ENCODE peak calls at places on chromosomes 3 and 15, in nine cellular contexts. C is thyroid gland, F is heart left ventricle, D is uterus, K is spleen, I is body of pancreas, Z is HCT116, N is IMR-90, Y is right lobe of liver. S is an unnamed sample. For H3K36me3 and H3K4me1, the result is how much of the 10 kb centered on the place peaks cover.

GRCh38 chr3:148694116-148694515 is 3.6 kb upstream of the AGTR1 start:
- DNase-seq in N (peak), F (no peak), I (no peak), K (no peak), Y (no peak), C (no peak), Z (no peak), D (no peak), S (no peak)

GRCh38 chr3:172397716-172398405 is 50.4 kb downstream of the GHSR start:
- DNase-seq in C (no peak), N (peak), I (no peak), Y (no peak), D (no peak), K (no peak), Z (no peak), F (no peak), S (no peak)

GRCh38 chr15:50307799-50308198 is 42.3 kb upstream of the HDC start:
- DNase-seq in Y (no peak), F (no peak), D (no peak), C (no peak), I (no peak), K (no peak), N (no peak), Z (no peak), S (no peak)

GRCh38 chr15:98296653-98297052 is 336.1 kb downstream of the ARRDC4 start:
- DNase-seq in Y (no peak), Z (no peak), D (no peak), I (no peak), C (no peak), F (no peak), N (no peak), K (no peak), S (no peak)

GRCh38 chr3:25663324-25664065 is 1.2 kb downstream of the TOP2B start:
- DNase-seq in I (peak), C (no peak), K (no peak), D (no peak), F (no peak), Y (no peak), N (peak), Z (peak), S (no peak)

GRCh38 chr3:37984051-37984450 is 6.5 kb upstream of the VILL start:
- DNase-seq in D (no peak), I (no peak), N (no peak), C (no peak), K (no peak), Z (no peak), F (no peak), Y (no peak), S (peak)

GRCh38 chr3:43203022-43203421 is 83.3 kb upstream of the SNRK start:
- DNase-seq in D (no peak), K (no peak), Y (no peak), I (no peak), Z (no peak), N (no peak), F (no peak), C (no peak), S (no peak)

GRCh38 chr3:190731596-190731995 is 130.9 kb downstream of the GMNC start:
- DNase-seq in Z (no peak), N (no peak), F (no peak), K (no peak), Y (no peak), C (no peak), I (no peak), D (no peak), S (no peak)

GRCh38 chr3:177013681-177014280 is 183.5 kb downstream of the TBL1XR1 start:
- DNase-seq in C (no peak), D (no peak), Z (no peak), F (no peak), Y (no peak), I (no peak), K (no peak), N (no peak), S (no peak)

GRCh38 chr15:89903015-89903857 is 9.4 kb upstream of the AP3S2 start:
- DNase-seq in Z (no peak), I (no peak), N (no peak), Y (no peak), D (no peak), F (no peak), C (no peak), K (no peak), S (no peak)

GRCh38 chr3:31911643-31912042 is 69.4 kb downstream of the OSBPL10 start:
- DNase-seq in N (peak), D (no peak), Y (no peak), Z (no peak), I (no peak), C (no peak), F (no peak), K (no peak), S (no peak)

GRCh38 chr3:38579551-38580449 is 69.7 kb downstream of the SCN5A start:
- DNase-seq in K (peak), C (no peak), D (no peak), F (peak), Z (no peak), Y (no peak), N (peak), I (no peak), S (no peak)

GRCh38 chr3:57757642-57758297 is 1.7 kb downstream of the SLMAP start:
- DNase-seq in I (no peak), C (peak), N (peak), D (no peak), Z (no peak), Y (peak), K (peak), F (no peak), S (peak)

GRCh38 chr3:141402476-141403171 is 34.3 kb downstream of the ZBTB38 start:
- DNase-seq in I (peak), D (peak), N (peak), K (peak), F (peak), Z (no peak), C (peak), Y (peak), S (peak)

GRCh38 chr3:144763878-144764454 is 792.3 kb downstream of the DIPK2A start:
- DNase-seq in Z (no peak), Y (no peak), K (no peak), I (no peak), N (no peak), F (no peak), C (no peak), D (no peak), S (no peak)

GRCh38 chr3:99402755-99403154 is 235.6 kb upstream of the COL8A1 start:
- DNase-seq in N (no peak), K (no peak), F (no peak), C (no peak), Z (no peak), Y (no peak), D (no peak), I (no peak), S (no peak)

GRCh38 chr15:69704229-69704628 is 251.6 kb downstream of the RPLP1 start:
- DNase-seq in Z (no peak), I (no peak), K (no peak), Y (no peak), F (no peak), D (no peak), N (peak), C (no peak), S (peak)

GRCh38 chr3:156535162-156535627 is 19.7 kb downstream of the SSR3 start:
- DNase-seq in Z (peak), I (peak), D (peak), F (peak), N (peak), C (peak), K (no peak), Y (no peak), S (no peak)

GRCh38 chr3:71142440-71143161 is 440.9 kb downstream of the FOXP1 start:
- DNase-seq in F (no peak), Y (no peak), D (no peak), K (no peak), N (peak), Z (no peak), I (no peak), C (no peak), S (no peak)

GRCh38 chr3:109005443-109005842 is 51.8 kb upstream of the GUCA1C start:
- DNase-seq in Z (no peak), F (no peak), C (no peak), K (no peak), I (no peak), Y (no peak), D (no peak), N (no peak), S (no peak)

GRCh38 chr3:112647122-112647521 is 6.2 kb upstream of the CCDC80 start:
- DNase-seq in K (no peak), D (no peak), C (peak), I (peak), Z (no peak), Y (no peak), N (peak), F (no peak), S (no peak)

GRCh38 chr3:182731764-182732163 is 61.5 kb upstream of the ATP11B start:
- DNase-seq in I (no peak), Z (no peak), C (no peak), F (no peak), N (no peak), K (no peak), D (no peak), Y (no peak), S (no peak)

GRCh38 chr3:101865751-101866509 is 16.6 kb downstream of the NFKBIZ start:
- DNase-seq in Z (peak), Y (no peak), F (no peak), C (peak), D (no peak), K (no peak), I (peak), N (peak), S (no peak)

GRCh38 chr3:2495746-2496145 is 397.1 kb downstream of the CNTN4 start:
- DNase-seq in K (no peak), C (no peak), F (no peak), Y (no peak), I (no peak), D (no peak), N (no peak), Z (no peak), S (no peak)

GRCh38 chr3:169623971-169624370 is 39.5 kb downstream of the MECOM start:
- DNase-seq in Z (no peak), D (no peak), K (no peak), N (no peak), F (no peak), C (no peak), Y (no peak), I (peak), S (no peak)

GRCh38 chr3:124276863-124277515 is 285.1 kb upstream of the ROPN1 start:
- DNase-seq in D (peak), K (peak), Z (no peak), F (peak), N (no peak), I (peak), Y (no peak), C (no peak), S (no peak)

GRCh38 chr3:73580343-73580742 is 44.4 kb downstream of the PDZRN3 start:
- DNase-seq in D (peak), Y (no peak), C (no peak), F (no peak), K (no peak), N (peak), Z (no peak), I (peak), S (peak)

GRCh38 chr3:175729466-175729865 is 870.3 kb downstream of the NAALADL2 start:
- DNase-seq in N (no peak), D (no peak), Y (no peak), K (no peak), I (no peak), C (no peak), Z (no peak), F (no peak), S (no peak)

GRCh38 chr15:72248514-72248913 is 17.5 kb upstream of the PKM start:
- DNase-seq in N (no peak), Z (no peak), D (no peak), I (no peak), C (no peak), Y (no peak), K (no peak), F (no peak), S (no peak)

GRCh38 chr3:152390647-152391046 is 121.9 kb downstream of the MBNL1 start:
- DNase-seq in K (no peak), N (no peak), F (no peak), I (no peak), D (no peak), Z (no peak), C (no peak), Y (no peak), S (no peak)

GRCh38 chr3:13815088-13815683 is 64.7 kb downstream of the WNT7A start:
- DNase-seq in D (no peak), K (peak), C (no peak), F (no peak), Z (no peak), N (no peak), Y (no peak), I (no peak), S (no peak)

GRCh38 chr3:9398715-9399708 is 1.6 kb downstream of the SETD5 start:
- DNase-seq in K (no peak), D (no peak), I (peak), C (no peak), Y (no peak), F (no peak), N (peak), Z (no peak), S (peak)

GRCh38 chr3:97911459-97911858 is 60.8 kb downstream of the RIOX2 start:
- DNase-seq in D (no peak), K (no peak), N (no peak), Z (no peak), I (no peak), C (no peak), Y (no peak), F (no peak), S (no peak)

GRCh38 chr3:97916576-97916975 is 55.7 kb downstream of the RIOX2 start:
- DNase-seq in Z (no peak), N (no peak), Y (no peak), I (no peak), D (no peak), K (no peak), F (no peak), C (no peak), S (no peak)

GRCh38 chr3:97910931-97911351 is 61.3 kb downstream of the RIOX2 start:
- DNase-seq in F (no peak), D (no peak), C (no peak), Y (no peak), N (no peak), I (no peak), Z (no peak), K (no peak), S (peak)

GRCh38 chr3:97917813-97918536 is 54.3 kb downstream of the RIOX2 start:
- DNase-seq in Z (no peak), Y (no peak), D (no peak), I (no peak), N (peak), F (no peak), C (no peak), K (no peak), S (no peak)

DNA sequence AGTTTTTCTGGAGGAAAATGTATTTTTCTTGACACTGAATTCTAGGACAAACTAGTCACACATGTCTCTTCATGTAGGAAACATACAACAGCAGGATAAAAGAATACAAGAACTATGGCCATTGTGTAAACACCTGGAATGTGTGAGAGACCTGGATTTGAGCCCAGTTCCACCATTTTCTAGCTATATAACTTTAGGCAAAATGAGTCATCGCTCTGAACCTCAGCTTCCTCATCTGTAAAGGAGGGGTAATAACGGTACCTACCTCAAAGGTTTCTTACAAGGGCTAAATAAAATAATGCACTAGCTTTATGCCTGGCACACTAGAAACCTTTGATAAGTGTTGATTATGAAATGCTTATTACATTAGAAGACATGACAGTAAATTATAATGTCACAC is 57.8 kb downstream of the RIOX2 start:
- DNase-seq in I (no peak), F (no peak), Y (no peak), D (no peak), K (no peak), C (no peak), Z (peak), N (peak), S (no peak)
- H3K36me3 ChIP-seq in I (under half), F (half or more), Y (under half), D (under half), K (under half), C (under half), Z (under half), N (under half), S (under half)

GRCh38 chr15:40307421-40308165 is at the start of gene PLCB2:
- DNase-seq in C (no peak), Z (no peak), D (no peak), K (peak), Y (peak), F (peak), I (peak), N (no peak), S (no peak)
- TF ChIP-seq POLR2A in C (no peak), Z (no peak), D (no peak), K (peak), Y (no peak), F (no peak), I (no peak), N (no peak), S (no peak)

DNA sequence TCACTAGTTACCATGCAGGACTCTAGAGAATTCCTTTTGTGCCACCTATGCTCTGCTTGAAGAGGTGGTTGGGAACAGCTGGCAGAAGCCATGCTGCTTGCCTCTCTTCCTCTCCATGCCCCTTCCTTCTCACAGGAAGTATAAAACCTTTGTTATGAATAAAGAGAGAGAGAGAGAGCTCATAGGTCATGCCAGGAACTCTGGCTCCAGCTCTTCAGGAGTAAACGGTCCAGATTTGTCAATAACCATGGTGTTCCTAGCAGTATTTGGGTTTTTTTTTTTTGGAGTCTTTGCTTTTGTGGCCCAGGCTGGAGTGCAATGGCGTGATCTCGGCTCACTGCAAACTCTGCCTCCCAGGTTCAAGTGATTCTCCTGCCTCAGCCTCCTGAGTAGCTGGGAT is 97.7 kb upstream of the SLC4A7 start:
- DNase-seq in Y (no peak), Z (no peak), I (no peak), C (no peak), K (no peak), D (no peak), N (no peak), F (no peak), S (no peak)
- H3K4me1 ChIP-seq in Y (under half), Z (under half), I (under half), C (under half), K (under half), D (under half), N (under half), F (under half), S (under half)

DNA sequence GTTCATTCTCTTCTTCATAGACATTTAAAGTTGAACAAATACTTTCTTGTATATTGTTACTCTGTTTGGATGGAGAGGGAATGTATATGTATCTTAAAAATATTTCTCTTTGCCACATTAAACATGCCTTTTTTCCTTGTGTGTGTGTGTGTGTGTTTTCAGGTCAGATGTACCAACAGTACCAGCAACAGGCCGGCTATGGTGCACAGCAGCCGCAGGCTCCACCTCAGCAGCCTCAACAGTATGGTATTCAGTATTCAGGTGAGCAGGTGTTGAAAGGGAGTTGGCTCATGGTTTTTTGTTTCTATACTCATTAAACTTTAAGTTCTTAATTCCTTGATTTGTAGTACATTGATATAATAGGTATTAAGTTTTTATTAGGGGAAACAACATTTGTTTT is 35.4 kb downstream of the TFG start:
- DNase-seq in I (no peak), C (no peak), Y (no peak), F (no peak), K (no peak), D (no peak), Z (no peak), N (no peak), S (no peak)
- H3K36me3 ChIP-seq in I (under half), C (under half), Y (under half), F (half or more), K (under half), D (under half), Z (half or more), N (under half), S (under half)

GRCh38 chr3:11226042-11226370 is 46.2 kb upstream of the ATG7 start:
- DNase-seq in Y (no peak), C (no peak), Z (no peak), N (no peak), D (no peak), K (no peak), F (no peak), I (no peak), S (no peak)
- TF ChIP-seq POLR2A in Y (no peak), C (no peak), Z (no peak), N (no peak), D (no peak), K (no peak), F (no peak), I (no peak), S (no peak)

DNA sequence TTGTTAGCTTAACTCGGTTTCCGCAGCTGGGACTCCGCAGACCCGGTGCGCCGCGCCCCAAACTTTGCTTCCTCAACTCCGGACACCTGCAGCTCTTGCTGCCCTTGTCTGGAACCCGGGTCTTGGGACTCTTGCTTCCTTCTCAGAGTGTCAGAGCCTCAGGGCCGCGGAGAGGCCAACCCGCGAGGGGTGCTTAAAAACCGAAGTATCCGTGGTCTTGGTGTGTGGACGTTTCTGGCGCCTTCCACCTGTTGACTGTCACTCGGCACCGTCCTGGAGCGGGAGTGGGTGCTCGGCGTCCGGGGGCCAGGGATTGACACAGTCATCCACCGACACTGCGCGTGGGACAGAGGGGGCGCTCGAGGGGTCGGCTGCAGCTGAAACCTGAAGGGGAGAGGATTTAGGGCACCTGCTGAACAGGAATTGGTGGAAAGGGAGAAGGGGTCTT is 386 bp downstream of the SQOR start:
- DNase-seq in D (peak), F (peak), Z (no peak), C (peak), K (peak), Y (peak), N (no peak), I (peak), S (peak)
- H3K4me1 ChIP-seq in D (under half), F (under half), Z (under half), C (under half), K (half or more), Y (under half), N (under half), I (under half), S (under half)